ENCODE peak calls at places on chromosomes 3 and 15, in five cellular contexts. T is fibroblast of lung, I is tibial nerve, S is kidney, F is fibroblast of pulmonary artery. V is an unnamed sample.

GRCh38 chr3:197809356-197810020 is 18.4 kb downstream of the LRCH3 start:
- DNase-seq in T (peak), I (no peak), S (no peak), F (peak), V (no peak)

GRCh38 chr3:123586966-123587365 is 2.1 kb upstream of the HACD2 start:
- DNase-seq in T (no peak), I (no peak), S (no peak), F (peak), V (no peak)

GRCh38 chr15:51312132-51312531 is 26.3 kb downstream of the CYP19A1 start:
- DNase-seq in T (peak), I (no peak), S (no peak), F (peak), V (no peak)

GRCh38 chr15:40289140-40289775 is 6.4 kb upstream of the ANKRD63 start:
- DNase-seq in T (no peak), I (no peak), S (no peak), F (no peak), V (no peak)

GRCh38 chr3:105119801-105120340 is 246.8 kb upstream of the ALCAM start:
- DNase-seq in T (no peak), I (no peak), S (no peak), F (no peak), V (no peak)

GRCh38 chr3:11592460-11593298 is 51.0 kb downstream of the VGLL4 start:
- DNase-seq in T (no peak), I (no peak), S (no peak), F (no peak), V (no peak)

GRCh38 chr15:71111950-71112349 is 3.3 kb upstream of the THSD4 start:
- DNase-seq in T (no peak), I (no peak), S (no peak), F (no peak), V (no peak)

GRCh38 chr15:91982401-91982800 is 128.9 kb downstream of the SLCO3A1 start:
- DNase-seq in T (peak), I (no peak), S (no peak), F (no peak), V (no peak)

GRCh38 chr3:9028134-9028533 is 64.9 kb upstream of the RAD18 start:
- DNase-seq in T (peak), I (peak), S (peak), F (peak), V (no peak)

GRCh38 chr3:130857336-130858026 is 36.4 kb upstream of the ATP2C1 start:
- DNase-seq in T (no peak), I (no peak), S (no peak), F (no peak), V (no peak)

GRCh38 chr3:190340071-190340470 is 17.8 kb upstream of the CLDN1 start:
- DNase-seq in T (no peak), I (no peak), S (no peak), F (no peak), V (no peak)

GRCh38 chr15:89034305-89034704 is 54.0 kb upstream of the ABHD2 start:
- DNase-seq in T (peak), I (no peak), S (no peak), F (peak), V (no peak)

GRCh38 chr3:139846729-139847128 is 88.3 kb upstream of the CLSTN2 start:
- DNase-seq in T (no peak), I (no peak), S (no peak), F (no peak), V (no peak)

GRCh38 chr3:58630081-58630709 is 36.4 kb downstream of the FAM3D start:
- DNase-seq in T (peak), I (peak), S (no peak), F (peak), V (peak)

GRCh38 chr3:58059349-58060321 is 51.4 kb downstream of the FLNB start:
- DNase-seq in T (peak), I (no peak), S (peak), F (peak), V (no peak)

GRCh38 chr3:149401215-149401925 is 23.9 kb upstream of the TM4SF1 start:
- DNase-seq in T (peak), I (no peak), S (no peak), F (peak), V (no peak)

GRCh38 chr3:142998439-142998838 is 2.9 kb upstream of the U2SURP start:
- DNase-seq in T (peak), I (no peak), S (no peak), F (peak), V (no peak)

GRCh38 chr15:88654430-88655102 is 15.8 kb downstream of the ISG20 start:
- DNase-seq in T (no peak), I (no peak), S (no peak), F (no peak), V (no peak)

GRCh38 chr3:141955163-141955562 is 78.7 kb downstream of the ATP1B3 start:
- DNase-seq in T (no peak), I (no peak), S (no peak), F (no peak), V (no peak)

GRCh38 chr3:98782826-98783500 is 19.8 kb downstream of the ST3GAL6 start:
- DNase-seq in T (no peak), I (no peak), S (peak), F (no peak), V (no peak)

GRCh38 chr15:59688383-59688887 is 685 bp downstream of the BNIP2 start:
- DNase-seq in T (peak), I (no peak), S (no peak), F (peak), V (no peak)

GRCh38 chr3:149407898-149408297 is 30.4 kb upstream of the TM4SF1 start:
- DNase-seq in T (peak), I (no peak), S (no peak), F (no peak), V (no peak)

GRCh38 chr3:159032311-159032710 is 230.5 kb downstream of the MFSD1 start:
- DNase-seq in T (no peak), I (no peak), S (no peak), F (no peak), V (no peak)

GRCh38 chr3:169387751-169388696 is 275.5 kb downstream of the MECOM start:
- DNase-seq in T (peak), I (peak), S (peak), F (peak), V (no peak)

GRCh38 chr3:127994011-127994410 is 58.2 kb upstream of the SEC61A1 start:
- DNase-seq in T (no peak), I (no peak), S (no peak), F (no peak), V (no peak)

GRCh38 chr3:122694966-122695365 is 14.3 kb downstream of the PARP14 start:
- DNase-seq in T (no peak), I (no peak), S (no peak), F (no peak), V (no peak)

GRCh38 chr15:77528968-77529319 is 103.8 kb downstream of the LINGO1 start:
- DNase-seq in T (no peak), I (no peak), S (no peak), F (no peak), V (no peak)

GRCh38 chr3:176147251-176147650 is 1050.0 kb downstream of the TBL1XR1 start:
- DNase-seq in T (no peak), I (no peak), S (no peak), F (no peak), V (no peak)

GRCh38 chr15:53658827-53659226 is 100.6 kb downstream of the WDR72 start:
- DNase-seq in T (peak), I (no peak), S (no peak), F (no peak), V (no peak)

GRCh38 chr15:49675051-49675450 is 54.2 kb downstream of the DTWD1 start:
- DNase-seq in T (peak), I (no peak), S (no peak), F (peak), V (no peak)

GRCh38 chr15:98160236-98160635 is 199.7 kb downstream of the ARRDC4 start:
- DNase-seq in T (no peak), I (no peak), S (no peak), F (no peak), V (no peak)

GRCh38 chr3:144105542-144105941 is 133.9 kb downstream of the DIPK2A start:
- DNase-seq in T (no peak), I (no peak), S (no peak), F (no peak), V (no peak)

GRCh38 chr3:58305882-58306661 is at the start of the genes HTD2 and RPP14:
- DNase-seq in T (peak), I (peak), S (peak), F (peak), V (peak)

GRCh38 chr3:187360087-187360486 is 8.1 kb upstream of the RTP4 start:
- DNase-seq in T (no peak), I (no peak), S (no peak), F (no peak), V (no peak)

GRCh38 chr15:96330064-96330449 is 443 bp upstream of the NR2F2 start:
- DNase-seq in T (peak), I (peak), S (no peak), F (peak), V (no peak)

GRCh38 chr15:38536201-38536676 is 28.4 kb downstream of the RASGRP1 start:
- DNase-seq in T (peak), I (no peak), S (peak), F (peak), V (no peak)

GRCh38 chr15:68819451-68820204 is 1.1 kb downstream of the ANP32A start:
- DNase-seq in T (peak), I (no peak), S (peak), F (peak), V (peak)

GRCh38 chr3:49378249-49378899 is 20.2 kb upstream of the GPX1 start:
- DNase-seq in T (peak), I (peak), S (peak), F (peak), V (no peak)

GRCh38 chr3:88807471-88808090 is 299.8 kb upstream of the EPHA3 start:
- DNase-seq in T (peak), I (no peak), S (no peak), F (peak), V (no peak)

GRCh38 chr15:41583795-41584194 is 24.8 kb downstream of the TYRO3 start:
- DNase-seq in T (no peak), I (no peak), S (no peak), F (no peak), V (no peak)

GRCh38 chr3:31213869-31214486 is 318.7 kb upstream of the STT3B start:
- DNase-seq in T (no peak), I (no peak), S (no peak), F (no peak), V (no peak)

GRCh38 chr3:31204026-31204795 is 309.8 kb upstream of the GADL1 start:
- DNase-seq in T (no peak), I (no peak), S (no peak), F (no peak), V (no peak)

DNA sequence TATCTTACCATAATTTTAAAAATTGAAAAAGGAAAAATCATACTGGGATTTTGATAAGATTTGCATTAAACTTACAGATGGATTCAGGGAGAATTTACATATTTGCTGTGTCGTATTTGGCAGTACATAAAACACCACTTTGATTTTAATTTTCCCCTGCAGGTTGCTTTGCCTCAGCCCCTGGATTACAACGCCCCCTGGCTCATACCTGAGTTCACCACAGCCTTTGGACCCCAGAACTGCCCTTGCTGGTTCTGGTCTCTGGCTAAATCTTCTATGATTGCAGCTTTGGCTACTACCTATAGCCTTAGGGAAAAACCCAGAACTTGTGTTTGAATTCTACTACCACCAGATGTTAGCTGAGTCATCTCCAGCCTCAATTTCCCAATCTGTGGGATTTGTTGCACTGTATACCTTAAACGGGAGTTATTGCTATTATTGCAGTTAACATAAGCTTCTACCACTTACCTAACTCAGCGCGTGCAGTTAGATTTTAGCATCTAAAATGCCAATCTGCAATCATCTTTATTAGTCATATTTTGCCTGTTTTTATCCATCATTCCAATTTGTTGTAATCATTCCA is 315.7 kb upstream of the GADL1 start:
- DNase-seq in T (no peak), I (no peak), S (no peak), F (no peak), V (no peak)
- TF ChIP-seq CTCF in T (peak), I (no peak), S (peak), F (no peak), V (no peak)

GRCh38 chr15:65790692-65791334 is 1.3 kb downstream of the DENND4A start:
- DNase-seq in T (peak), I (no peak), S (no peak), F (peak), V (no peak)
- TF ChIP-seq CTCF in T (no peak), I (no peak), S (no peak), F (no peak), V (no peak)

GRCh38 chr3:193451881-193452280 is 73.3 kb upstream of the ATP13A5 start:
- DNase-seq in T (no peak), I (no peak), S (no peak), F (no peak), V (no peak)

GRCh38 chr3:193446975-193447602 is 68.5 kb upstream of the ATP13A5 start:
- DNase-seq in T (no peak), I (no peak), S (no peak), F (no peak), V (no peak)

GRCh38 chr3:193452338-193452737 is 73.8 kb upstream of the ATP13A5 start:
- DNase-seq in T (no peak), I (no peak), S (no peak), F (peak), V (no peak)
- TF ChIP-seq CTCF in T (no peak), I (no peak), S (peak), F (peak), V (no peak)

DNA sequence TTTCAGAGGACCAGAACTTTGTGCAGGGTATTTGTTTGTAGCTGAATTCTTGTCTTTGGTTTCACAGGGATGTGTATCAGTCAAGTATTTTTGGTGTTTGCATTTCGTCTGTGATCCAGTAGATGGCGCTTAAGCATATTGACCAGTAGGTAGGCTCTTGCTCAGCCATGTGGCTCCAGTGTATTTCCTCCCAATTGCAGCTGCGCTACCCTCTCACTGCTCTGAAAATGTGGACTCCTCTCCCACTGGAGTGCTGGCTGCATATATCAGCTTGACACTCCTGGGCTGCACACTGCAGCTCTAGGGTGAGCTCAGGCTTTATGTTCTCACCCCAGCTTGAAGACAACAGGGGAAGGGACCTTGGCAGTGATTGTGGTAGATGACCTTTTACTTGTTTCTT is 1264.3 kb upstream of the ALCAM start:
- DNase-seq in T (peak), I (no peak), S (no peak), F (peak), V (no peak)
- TF ChIP-seq CTCF in T (peak), I (peak), S (peak), F (peak), V (no peak)

DNA sequence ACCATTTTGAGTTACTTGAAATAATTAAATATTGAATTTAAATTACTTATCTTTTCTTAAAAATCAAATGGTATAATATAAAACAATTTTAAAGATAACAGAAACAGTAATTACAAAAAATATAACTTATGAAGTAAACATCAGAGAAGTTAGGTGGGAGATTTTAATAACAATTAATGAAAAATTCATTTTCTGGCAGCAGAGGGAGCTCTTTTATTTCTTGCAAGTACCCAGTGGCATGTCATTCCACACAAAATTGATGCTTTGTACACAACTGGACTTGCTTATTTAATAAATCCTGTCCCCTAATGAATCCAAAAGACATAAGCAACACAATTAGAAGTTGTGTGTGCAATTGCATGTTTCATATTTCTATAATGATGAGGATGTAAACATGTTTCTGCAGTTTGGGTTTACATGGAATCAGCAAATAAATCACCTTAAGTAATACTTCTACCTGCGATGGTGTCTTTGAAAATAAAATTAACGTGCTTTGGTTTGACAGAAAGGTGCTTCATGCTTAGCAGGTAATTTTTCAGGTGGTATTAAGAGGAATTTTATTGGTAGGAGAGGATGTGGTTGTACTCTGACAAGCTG is 861.3 kb downstream of the ZPLD1 start:
- DNase-seq in T (peak), I (no peak), S (no peak), F (peak), V (no peak)
- TF ChIP-seq CTCF in T (peak), I (no peak), S (no peak), F (peak), V (no peak)

GRCh38 chr3:133667118-133667517 is 5.4 kb upstream of the TOPBP1 start:
- DNase-seq in T (no peak), I (no peak), S (no peak), F (no peak), V (no peak)

GRCh38 chr3:133661454-133662255 is at the start of gene TOPBP1:
- DNase-seq in T (peak), I (peak), S (peak), F (peak), V (peak)

GRCh38 chr3:133663569-133664313 is 2.0 kb upstream of the TOPBP1 start:
- DNase-seq in T (peak), I (no peak), S (no peak), F (peak), V (peak)

GRCh38 chr3:133659806-133660205 is 1.9 kb downstream of the TOPBP1 start:
- DNase-seq in T (no peak), I (no peak), S (no peak), F (no peak), V (no peak)

GRCh38 chr3:133662256-133662773 is 574 bp upstream of the TOPBP1 start:
- DNase-seq in T (peak), I (no peak), S (no peak), F (peak), V (no peak)
- TF ChIP-seq CTCF in T (no peak), I (no peak), S (no peak), F (peak), V (no peak)

GRCh38 chr3:167466961-167467360 is 6.9 kb downstream of the SERPINI2 start:
- DNase-seq in T (no peak), I (no peak), S (no peak), F (no peak), V (no peak)

GRCh38 chr3:167473863-167474262 is at the start of gene SERPINI2:
- DNase-seq in T (no peak), I (no peak), S (no peak), F (no peak), V (no peak)

GRCh38 chr3:167467848-167468611 is 5.8 kb downstream of the SERPINI2 start:
- DNase-seq in T (no peak), I (no peak), S (no peak), F (no peak), V (no peak)
- TF ChIP-seq CTCF in T (no peak), I (no peak), S (no peak), F (no peak), V (no peak)

DNA sequence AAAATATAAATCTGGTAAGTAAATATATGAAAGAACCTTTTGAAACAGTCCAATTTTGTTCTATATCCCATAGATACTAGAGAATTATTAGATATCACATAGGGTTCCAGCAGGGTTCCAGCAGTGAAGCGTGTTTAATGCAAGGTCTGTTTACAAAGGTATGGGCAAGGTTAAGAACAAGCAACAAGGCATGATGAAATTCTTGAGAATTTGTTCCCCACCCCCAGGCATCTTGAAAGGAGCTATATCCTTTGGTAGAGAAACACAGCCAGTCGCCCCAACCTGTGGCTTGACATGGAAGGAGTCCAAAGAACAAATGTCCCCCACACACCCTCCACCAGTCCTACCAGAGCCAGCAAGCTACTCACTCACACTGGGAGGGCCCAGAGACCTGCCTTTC is 18.6 kb upstream of the FNDC3B start:
- DNase-seq in T (no peak), I (no peak), S (no peak), F (no peak), V (no peak)
- TF ChIP-seq CTCF in T (no peak), I (no peak), S (no peak), F (no peak), V (no peak)

V was measured in CD4-positive, alpha-beta T cell.